ENCODE peak calls at places on chromosomes 7 and 10, in four cellular contexts. B is mucosa of descending colon, D is HCT116, L is BE2C. J is an unnamed sample.

GRCh38 chr10:101778781-101779543 is 3.0 kb upstream of the FGF8 start:
- DNase-seq in B (peak; percentile 80), D (no peak), L (peak; percentile 44), J (no peak)

GRCh38 chr7:17307033-17307432 is 8.6 kb downstream of the AHR start:
- DNase-seq in B (no peak), D (no peak), L (no peak), J (no peak)

GRCh38 chr10:106043833-106044232 is 1120.7 kb downstream of the SORCS1 start:
- DNase-seq in B (no peak), D (no peak), L (no peak), J (peak; percentile 21)

GRCh38 chr7:40095226-40095625 is 39.2 kb downstream of the MPLKIP start:
- DNase-seq in B (no peak), D (no peak), L (no peak), J (no peak)

GRCh38 chr7:27906385-27907091 is 166.6 kb downstream of the TAX1BP1 start:
- DNase-seq in B (no peak), D (no peak), L (no peak), J (no peak)

GRCh38 chr7:66810716-66811115 is 70.2 kb downstream of the RABGEF1 start:
- DNase-seq in B (no peak), D (no peak), L (no peak), J (no peak)

GRCh38 chr10:33719005-33719703 is 384.7 kb upstream of the NRP1 start:
- DNase-seq in B (no peak), D (no peak), L (peak; percentile 51), J (no peak)

GRCh38 chr10:129446182-129446581 is 20.9 kb upstream of the MGMT start:
- DNase-seq in B (no peak), D (no peak), L (no peak), J (no peak)

GRCh38 chr10:22685926-22686325 is 28.5 kb downstream of the PIP4K2A start:
- DNase-seq in B (no peak), D (no peak), L (no peak), J (no peak)

GRCh38 chr7:135843214-135843613 is 94.6 kb upstream of the FAM180A start:
- DNase-seq in B (no peak), D (no peak), L (no peak), J (no peak)

GRCh38 chr7:116663744-116664143 is 8.3 kb upstream of the MET start:
- DNase-seq in B (no peak), D (no peak), L (no peak), J (no peak)

GRCh38 chr10:125011926-125012705 is 70.2 kb downstream of the ZRANB1 start:
- DNase-seq in B (peak; percentile 38), D (no peak), L (no peak), J (no peak)

GRCh38 chr10:125011171-125011925 is 69.4 kb downstream of the ZRANB1 start:
- DNase-seq in B (peak; percentile 18), D (no peak), L (no peak), J (no peak)

GRCh38 chr10:125009580-125010235 is 67.8 kb downstream of the ZRANB1 start:
- DNase-seq in B (peak; percentile 46), D (no peak), L (no peak), J (no peak)

GRCh38 chr10:125008689-125009579 is 67.0 kb downstream of the ZRANB1 start:
- DNase-seq in B (peak; percentile 85), D (no peak), L (no peak), J (no peak)

GRCh38 chr10:125010362-125010761 is 68.4 kb downstream of the ZRANB1 start:
- DNase-seq in B (peak; percentile 7), D (no peak), L (no peak), J (no peak)
- H3K36me3 ChIP-seq in B (no peaks in the 10 kb centered on the region), D (peaks cover 4% of the 10 kb centered on the region), L (peaks cover 21% of the 10 kb centered on the region), J (peaks cover 2% of the 10 kb centered on the region)

GRCh38 chr10:7234109-7234508 is 176.7 kb downstream of the SFMBT2 start:
- DNase-seq in B (no peak), D (no peak), L (no peak), J (no peak)
- H3K36me3 ChIP-seq in B (no peaks in the 10 kb centered on the region), D (no peaks in the 10 kb centered on the region), L (peaks cover 3% of the 10 kb centered on the region), J (no peaks in the 10 kb centered on the region)

DNA sequence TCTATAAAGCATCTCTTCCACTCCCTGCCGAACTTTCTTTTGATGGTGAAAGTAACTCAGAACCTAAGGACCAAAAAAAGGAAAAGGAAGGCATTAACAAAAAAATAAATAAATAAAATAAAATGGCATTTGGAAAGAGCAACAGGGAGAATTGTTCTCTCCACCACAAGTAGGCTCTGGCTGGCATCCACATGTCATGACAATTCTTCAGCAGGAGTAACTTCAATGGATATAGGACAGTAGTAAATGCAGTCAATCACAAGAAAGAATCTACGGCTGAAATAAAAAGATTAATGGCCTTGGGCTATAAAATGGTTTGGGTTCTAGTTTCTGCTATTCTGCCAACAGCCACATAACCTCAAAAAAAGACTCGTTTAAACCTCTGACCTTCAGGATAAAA is 23.9 kb downstream of the NCAPG2 start:
- DNase-seq in B (no peak), D (no peak), L (no peak), J (no peak)
- H3K36me3 ChIP-seq in B (no peaks in the 10 kb centered on the region), D (peaks cover 23% of the 10 kb centered on the region), L (peaks cover 59% of the 10 kb centered on the region), J (no peaks in the 10 kb centered on the region)

DNA sequence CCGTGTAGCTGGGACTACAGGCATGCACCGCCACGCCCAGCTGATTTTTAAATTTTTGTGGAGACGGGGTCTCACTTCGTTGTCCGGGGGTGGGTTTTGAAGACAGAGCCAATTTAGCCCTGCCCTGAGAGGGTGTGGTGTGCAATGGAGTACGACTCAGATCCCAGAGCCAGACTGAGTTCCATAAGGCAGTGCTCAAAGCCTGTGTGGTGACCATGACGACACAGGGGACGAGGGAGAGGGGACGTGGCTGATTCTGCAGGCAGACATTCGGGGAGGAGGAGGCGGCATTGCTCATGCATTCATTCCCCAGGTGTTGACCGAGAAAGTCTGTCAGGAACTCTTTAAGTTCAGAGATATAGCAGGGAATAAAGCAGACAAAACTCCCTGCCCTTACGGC is 72.1 kb downstream of the ZMIZ1 start:
- DNase-seq in B (no peak), D (no peak), L (no peak), J (no peak)
- H3K36me3 ChIP-seq in B (no peaks in the 10 kb centered on the region), D (peaks cover 2% of the 10 kb centered on the region), L (peaks cover 38% of the 10 kb centered on the region), J (peaks cover 4% of the 10 kb centered on the region)

DNA sequence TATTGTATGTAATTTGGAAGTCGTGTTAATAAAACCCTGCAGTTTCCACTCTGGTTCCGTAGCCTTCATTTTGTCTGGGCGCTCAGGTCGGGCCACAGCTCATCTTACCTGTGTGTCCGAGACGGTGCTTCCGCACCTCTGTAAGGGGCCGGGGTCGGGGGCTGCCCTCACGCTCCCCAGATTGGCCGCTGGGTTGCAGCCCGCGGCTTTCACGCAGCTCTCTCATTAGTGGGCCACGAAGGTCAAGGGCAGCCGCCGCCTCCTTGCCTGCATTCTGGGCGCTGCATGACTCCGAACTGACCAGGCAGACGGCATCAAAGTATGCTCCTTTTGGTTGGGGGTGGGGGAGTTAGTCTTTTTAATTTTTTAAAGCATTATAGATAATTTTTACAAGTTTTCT is 30.8 kb downstream of the SHH start:
- DNase-seq in B (no peak), D (no peak), L (no peak), J (no peak)
- H3K36me3 ChIP-seq in B (peaks cover 3% of the 10 kb centered on the region), D (no peaks in the 10 kb centered on the region), L (peaks cover 1% of the 10 kb centered on the region), J (peaks cover 1% of the 10 kb centered on the region)

DNA sequence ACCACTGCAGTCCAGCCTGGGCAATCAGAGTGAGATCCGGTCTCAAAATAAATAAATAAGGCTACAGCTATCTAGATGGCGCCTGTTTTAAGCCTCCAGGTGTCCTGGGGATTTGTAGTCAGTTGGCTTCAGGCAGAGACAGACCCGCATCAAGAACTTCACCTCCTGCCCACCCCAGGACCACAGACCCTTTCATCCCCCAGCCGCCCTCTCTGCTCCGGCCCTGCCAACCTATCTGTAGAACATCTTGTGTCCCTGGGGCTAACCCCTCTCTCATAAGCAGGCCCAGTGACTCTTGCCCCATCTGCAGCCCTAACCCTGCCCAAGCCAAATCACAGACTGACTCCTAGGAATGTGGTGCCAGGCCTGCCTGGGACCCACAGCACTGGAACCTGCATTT is 17.9 kb downstream of the PDIA4 start:
- DNase-seq in B (no peak), D (no peak), L (no peak), J (no peak)
- H3K36me3 ChIP-seq in B (peaks cover 8% of the 10 kb centered on the region), D (peaks cover 54% of the 10 kb centered on the region), L (peaks cover 94% of the 10 kb centered on the region), J (peaks cover 6% of the 10 kb centered on the region)

DNA sequence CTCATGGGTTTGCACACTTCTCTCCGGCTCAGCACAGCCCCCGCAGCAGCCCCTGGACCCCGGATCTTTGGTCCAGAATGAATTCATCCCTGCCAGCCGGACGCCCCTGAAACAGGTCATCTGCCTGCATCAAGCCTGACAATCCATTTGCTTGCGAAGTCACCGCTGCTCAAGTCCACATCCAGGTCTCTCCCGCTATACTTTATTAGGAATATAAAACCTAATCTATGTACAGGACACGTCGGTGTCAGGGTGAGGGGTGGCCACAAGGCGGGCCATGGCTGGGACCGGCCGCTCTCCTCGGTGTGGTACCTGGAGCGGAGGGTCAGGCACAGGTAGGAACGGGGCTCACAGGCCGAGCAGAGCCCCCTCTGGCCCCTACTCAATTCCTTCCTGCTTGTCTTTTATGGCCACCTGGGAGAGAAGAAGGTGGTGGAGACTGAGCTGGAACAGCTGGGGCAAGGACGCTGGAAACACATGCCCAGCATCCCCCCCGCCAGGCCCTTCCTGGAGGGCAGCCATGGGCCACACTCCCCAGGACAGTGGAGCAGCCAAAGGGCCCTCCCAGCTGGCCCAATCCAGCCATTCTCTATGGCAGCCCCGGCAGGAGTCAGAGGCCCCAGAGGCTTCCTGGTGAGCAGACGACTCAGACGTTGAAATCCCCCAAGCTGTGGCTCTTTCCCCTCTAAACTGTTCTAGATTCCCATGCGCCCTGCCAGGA is 5.3 kb downstream of the POLR2J start:
- DNase-seq in B (peak; percentile 31), D (no peak), L (peak; percentile 4), J (no peak)
- H3K36me3 ChIP-seq in B (no peaks in the 10 kb centered on the region), D (no peaks in the 10 kb centered on the region), L (peaks cover 34% of the 10 kb centered on the region), J (peaks cover 2% of the 10 kb centered on the region)

DNA sequence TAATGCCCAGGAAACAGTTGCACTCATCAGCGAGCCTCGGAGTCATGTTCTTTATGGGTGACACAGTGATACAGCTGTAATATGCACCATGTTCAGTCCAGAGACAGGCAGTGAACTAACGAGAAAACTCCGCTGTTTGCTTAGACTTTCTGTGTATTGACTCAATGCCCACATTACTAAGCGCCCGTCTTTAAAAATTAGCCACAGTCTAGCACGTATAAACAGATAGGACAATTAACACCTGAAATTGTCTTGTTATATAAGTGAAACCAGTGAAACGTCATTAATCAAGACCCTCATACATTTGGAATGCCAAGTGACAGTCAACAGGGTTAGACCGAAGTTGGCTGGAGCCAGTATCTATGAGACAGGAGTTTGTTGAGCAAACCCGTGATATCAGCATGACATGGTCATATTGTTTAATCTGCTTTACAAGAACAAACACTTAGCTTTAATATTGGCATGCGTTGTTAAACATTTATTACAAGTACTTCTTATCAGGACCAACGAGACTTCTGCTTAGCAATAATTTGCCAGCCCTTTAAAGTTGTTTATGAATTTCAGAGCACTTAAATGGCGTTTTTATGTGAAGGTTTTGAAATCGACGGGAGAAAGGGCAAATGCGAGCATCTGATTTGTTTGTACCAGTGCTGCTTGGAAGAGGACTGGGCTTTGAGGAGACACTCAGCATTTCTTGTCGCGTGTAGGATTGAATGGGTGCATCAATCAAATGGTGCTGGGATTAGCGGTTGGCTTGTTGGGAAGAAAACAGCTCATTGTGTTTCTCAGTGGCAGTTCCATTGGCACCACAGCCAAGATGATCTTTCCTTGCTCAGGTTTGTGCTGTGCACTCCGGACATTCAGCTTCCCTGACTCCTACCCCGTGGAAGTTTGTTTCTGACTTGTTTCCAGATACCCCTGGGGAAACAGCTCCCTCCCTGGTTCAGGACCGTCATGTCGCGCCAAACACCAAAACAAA is 56.3 kb downstream of the CAMK1D start:
- DNase-seq in B (no peak), D (no peak), L (no peak), J (no peak)
- H3K36me3 ChIP-seq in B (no peaks in the 10 kb centered on the region), D (no peaks in the 10 kb centered on the region), L (no peaks in the 10 kb centered on the region), J (no peaks in the 10 kb centered on the region)

DNA sequence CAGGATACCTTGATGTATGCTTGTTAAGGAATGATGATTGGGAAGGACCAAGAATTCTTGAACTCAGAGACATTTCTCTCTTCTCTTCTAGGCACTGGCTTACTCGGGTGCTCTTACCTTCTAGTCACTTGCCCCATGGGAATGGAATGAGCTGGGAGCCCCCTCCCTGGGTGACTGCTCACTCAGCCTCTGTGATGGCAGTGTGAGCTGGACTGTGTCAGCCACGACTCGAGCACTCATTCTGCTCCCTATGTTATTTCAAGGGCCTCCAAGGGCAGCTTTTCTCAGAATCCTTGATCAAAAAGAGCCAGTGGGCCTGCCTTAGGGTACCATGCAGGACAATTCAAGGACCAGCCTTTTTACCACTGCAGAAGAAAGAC is 10.7 kb downstream of the ZDHHC16 start:
- DNase-seq in B (no peak), D (no peak), L (no peak), J (no peak)
- H3K36me3 ChIP-seq in B (peaks cover 5% of the 10 kb centered on the region), D (peaks cover 51% of the 10 kb centered on the region), L (peaks cover 79% of the 10 kb centered on the region), J (peaks cover 1% of the 10 kb centered on the region)

J was measured in kidney epithelial cell.